ENCODE peak calls at places on chromosomes 16 and 17, in four cellular contexts. One of them, this sample, is unnamed.

GRCh38 chr17:73875346-73875745 is 231.1 kb upstream of the SDK2 start:
- DNase-seq in tibial artery: no peak
- DNase-seq in nephron progenitor cell: no peak
- DNase-seq in psoas muscle: no peak
- DNase-seq in this sample: no peak

GRCh38 chr17:14818469-14818868 is 446.7 kb downstream of the PMP22 start:
- DNase-seq in psoas muscle: no peak
- DNase-seq in tibial artery: no peak
- DNase-seq in nephron progenitor cell: no peak
- DNase-seq in this sample: no peak

GRCh38 chr17:7308625-7309433 is 1.4 kb downstream of the EIF5A start:
- DNase-seq in nephron progenitor cell: peak; percentile 66
- DNase-seq in psoas muscle: peak; percentile 74
- DNase-seq in tibial artery: peak; percentile 80
- DNase-seq in this sample: peak; percentile 87

GRCh38 chr17:83193336-83194188 is 114.2 kb downstream of the METRNL start:
- DNase-seq in tibial artery: peak; percentile 28
- DNase-seq in psoas muscle: peak; percentile 44
- DNase-seq in nephron progenitor cell: no peak
- DNase-seq in this sample: no peak

GRCh38 chr16:66502020-66502913 is 47.7 kb downstream of the TK2 start:
- DNase-seq in tibial artery: peak; percentile 92
- DNase-seq in psoas muscle: peak; percentile 76
- DNase-seq in nephron progenitor cell: no peak
- DNase-seq in this sample: no peak

GRCh38 chr17:4604111-4604644 is 19.8 kb downstream of the SMTNL2 start:
- DNase-seq in psoas muscle: peak; percentile 88
- DNase-seq in nephron progenitor cell: no peak
- DNase-seq in tibial artery: no peak
- DNase-seq in this sample: no peak

GRCh38 chr16:16083421-16084156 is 134.2 kb downstream of the ABCC1 start:
- DNase-seq in psoas muscle: no peak
- DNase-seq in nephron progenitor cell: no peak
- DNase-seq in tibial artery: no peak
- DNase-seq in this sample: no peak

GRCh38 chr17:72416054-72416691 is 295.4 kb downstream of the SOX9 start:
- DNase-seq in tibial artery: no peak
- DNase-seq in psoas muscle: no peak
- DNase-seq in nephron progenitor cell: no peak
- DNase-seq in this sample: no peak

GRCh38 chr17:79813826-79814623 is 17.1 kb upstream of the CBX8 start:
- DNase-seq in psoas muscle: no peak
- DNase-seq in tibial artery: no peak
- DNase-seq in nephron progenitor cell: no peak
- DNase-seq in this sample: peak; percentile 62

GRCh38 chr17:67020293-67020766 is 24.0 kb upstream of the CACNG1 start:
- DNase-seq in nephron progenitor cell: no peak
- DNase-seq in tibial artery: no peak
- DNase-seq in psoas muscle: no peak
- DNase-seq in this sample: no peak

GRCh38 chr17:47708864-47709541 is 15.0 kb downstream of the TBKBP1 start:
- DNase-seq in nephron progenitor cell: no peak
- DNase-seq in tibial artery: no peak
- DNase-seq in psoas muscle: peak; percentile 47
- DNase-seq in this sample: no peak

GRCh38 chr17:15966183-15966878 is 21.4 kb downstream of the ADORA2B start:
- DNase-seq in tibial artery: no peak
- DNase-seq in nephron progenitor cell: no peak
- DNase-seq in psoas muscle: no peak
- DNase-seq in this sample: no peak

GRCh38 chr17:71681427-71682173 is 439.2 kb upstream of the SOX9 start:
- DNase-seq in nephron progenitor cell: no peak
- DNase-seq in psoas muscle: no peak
- DNase-seq in tibial artery: no peak
- DNase-seq in this sample: no peak

GRCh38 chr17:42248351-42249179 is 27.6 kb downstream of the STAT5B start:
- DNase-seq in psoas muscle: peak; percentile 70
- DNase-seq in tibial artery: peak; percentile 91
- DNase-seq in nephron progenitor cell: no peak
- DNase-seq in this sample: peak; percentile 75

GRCh38 chr17:958712-959451 is 20.7 kb downstream of the NXN start:
- DNase-seq in psoas muscle: no peak
- DNase-seq in nephron progenitor cell: no peak
- DNase-seq in tibial artery: no peak
- DNase-seq in this sample: no peak

GRCh38 chr16:49855822-49856740 is at the start of gene ZNF423:
- DNase-seq in psoas muscle: peak; percentile 40
- DNase-seq in tibial artery: no peak
- DNase-seq in nephron progenitor cell: peak; percentile 59
- DNase-seq in this sample: no peak

GRCh38 chr16:63613701-63614100 is 1508.2 kb downstream of the CDH11 start:
- DNase-seq in psoas muscle: no peak
- DNase-seq in tibial artery: no peak
- DNase-seq in nephron progenitor cell: no peak
- DNase-seq in this sample: peak; percentile 16

GRCh38 chr16:61419771-61420170 is 616.5 kb downstream of the CDH8 start:
- DNase-seq in psoas muscle: no peak
- DNase-seq in nephron progenitor cell: no peak
- DNase-seq in tibial artery: no peak
- DNase-seq in this sample: no peak

DNA sequence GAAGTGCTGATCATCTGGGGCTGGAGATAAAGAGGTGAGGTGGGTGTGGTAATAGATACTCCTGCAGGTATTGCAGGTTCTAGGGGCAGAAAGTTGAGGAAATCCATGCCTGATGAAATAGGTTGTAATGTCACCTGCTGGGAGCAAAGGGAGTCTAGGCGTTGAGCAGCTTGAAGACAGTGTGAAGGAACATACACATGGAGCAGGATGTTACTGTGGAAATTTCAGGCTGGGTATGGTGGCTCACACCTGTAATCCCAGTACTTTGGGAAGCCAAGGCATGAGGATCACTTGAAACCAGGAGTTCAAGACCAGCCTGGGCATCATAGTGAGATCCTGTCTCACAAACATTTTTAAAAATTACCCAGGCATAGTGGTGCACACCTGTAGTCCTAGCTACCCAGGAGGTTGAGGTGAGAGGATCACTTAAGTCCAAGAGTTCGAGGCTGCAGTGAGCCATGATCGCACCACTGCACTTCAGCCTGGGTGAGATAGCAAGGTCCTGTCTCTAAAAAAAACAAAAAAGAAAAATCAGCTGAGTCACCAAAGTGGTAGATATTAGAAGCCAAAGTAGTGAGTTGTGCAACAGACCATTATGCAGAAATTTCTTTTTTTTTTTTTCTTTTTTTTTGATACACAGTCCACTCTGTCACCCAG is 9.1 kb upstream of the CRYBA1 start:
- DNase-seq in psoas muscle: no peak
- DNase-seq in tibial artery: no peak
- DNase-seq in nephron progenitor cell: no peak
- DNase-seq in this sample: no peak
- TF ChIP-seq CTCF in psoas muscle: no peak
- TF ChIP-seq CTCF in tibial artery: no peak
- TF ChIP-seq CTCF in nephron progenitor cell: no peak
- TF ChIP-seq CTCF in this sample: no peak

GRCh38 chr16:75062944-75063444 is 53.6 kb downstream of the LDHD start:
- DNase-seq in psoas muscle: no peak
- DNase-seq in tibial artery: no peak
- DNase-seq in nephron progenitor cell: no peak
- DNase-seq in this sample: no peak
- TF ChIP-seq CTCF in psoas muscle: no peak
- TF ChIP-seq CTCF in tibial artery: no peak
- TF ChIP-seq CTCF in nephron progenitor cell: no peak
- TF ChIP-seq CTCF in this sample: no peak

DNA sequence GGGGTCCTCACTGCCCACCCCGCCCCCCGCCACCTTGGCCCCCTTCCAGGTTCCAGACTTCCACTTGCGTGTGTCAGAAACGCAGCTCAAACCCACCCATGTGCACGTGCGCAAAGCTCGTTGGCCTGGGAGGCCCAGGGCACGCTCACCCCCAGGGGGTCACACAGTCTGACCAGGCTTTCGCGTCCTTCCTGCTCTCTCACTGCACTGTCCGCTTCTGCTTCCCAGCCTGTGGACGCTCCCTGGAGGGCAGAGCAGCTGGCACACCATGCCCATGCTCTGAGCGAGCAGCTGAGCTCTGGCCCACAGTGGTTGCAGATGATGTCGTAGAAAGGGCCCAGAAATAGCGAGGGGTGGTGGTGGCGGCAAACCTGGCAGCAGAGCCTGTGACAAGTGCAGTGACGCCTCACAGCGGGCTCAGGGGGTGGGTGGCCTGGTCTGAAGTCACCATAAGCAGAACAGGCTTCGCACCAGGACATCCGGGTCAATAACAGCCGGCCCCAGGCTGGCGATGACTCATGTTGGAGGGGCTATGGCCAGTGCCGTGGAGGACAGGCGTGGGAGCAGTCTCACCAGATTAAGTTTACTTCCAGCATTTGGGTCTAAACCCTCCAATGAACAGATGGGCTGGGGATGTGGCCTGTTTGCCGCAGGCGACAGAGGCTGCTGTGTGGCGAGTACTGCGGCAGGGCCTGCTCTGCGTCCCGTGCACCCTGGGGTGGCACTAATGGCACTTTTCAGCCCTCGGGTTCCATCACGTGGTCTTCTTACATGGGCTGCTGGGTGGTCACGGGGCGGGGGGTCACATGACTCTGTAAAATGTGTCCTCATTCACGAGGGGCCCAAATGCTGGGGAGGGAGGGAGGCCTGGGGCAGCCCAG is 49.0 kb downstream of the NT5M start:
- DNase-seq in psoas muscle: peak; percentile 45
- DNase-seq in tibial artery: no peak
- DNase-seq in nephron progenitor cell: no peak
- DNase-seq in this sample: peak; percentile 8
- TF ChIP-seq CTCF in psoas muscle: no peak
- TF ChIP-seq CTCF in tibial artery: no peak
- TF ChIP-seq CTCF in nephron progenitor cell: no peak
- TF ChIP-seq CTCF in this sample: no peak

DNA sequence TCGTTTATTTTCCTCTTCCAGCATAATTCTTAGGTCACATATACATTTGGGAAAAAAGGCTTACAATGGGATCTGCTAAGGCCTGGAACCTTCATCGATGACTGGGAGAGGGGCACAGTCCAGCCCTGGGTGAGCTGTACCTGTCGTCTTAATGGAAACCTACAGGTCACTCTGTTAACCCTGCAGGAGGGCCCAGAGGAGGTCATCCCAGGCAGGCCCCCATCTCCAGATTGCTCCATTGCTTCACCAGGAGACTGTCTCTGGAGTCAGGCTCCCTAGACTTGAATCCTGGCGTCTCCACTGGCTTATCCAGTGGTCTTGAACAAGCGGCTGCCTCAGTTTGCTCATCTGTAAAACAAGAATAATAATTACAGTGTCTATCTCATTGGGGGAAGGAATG is 31.1 kb upstream of the TAC4 start:
- DNase-seq in nephron progenitor cell: no peak
- DNase-seq in psoas muscle: no peak
- DNase-seq in tibial artery: no peak
- DNase-seq in this sample: no peak
- TF ChIP-seq CTCF in nephron progenitor cell: no peak
- TF ChIP-seq CTCF in psoas muscle: no peak
- TF ChIP-seq CTCF in tibial artery: no peak
- TF ChIP-seq CTCF in this sample: no peak

DNA sequence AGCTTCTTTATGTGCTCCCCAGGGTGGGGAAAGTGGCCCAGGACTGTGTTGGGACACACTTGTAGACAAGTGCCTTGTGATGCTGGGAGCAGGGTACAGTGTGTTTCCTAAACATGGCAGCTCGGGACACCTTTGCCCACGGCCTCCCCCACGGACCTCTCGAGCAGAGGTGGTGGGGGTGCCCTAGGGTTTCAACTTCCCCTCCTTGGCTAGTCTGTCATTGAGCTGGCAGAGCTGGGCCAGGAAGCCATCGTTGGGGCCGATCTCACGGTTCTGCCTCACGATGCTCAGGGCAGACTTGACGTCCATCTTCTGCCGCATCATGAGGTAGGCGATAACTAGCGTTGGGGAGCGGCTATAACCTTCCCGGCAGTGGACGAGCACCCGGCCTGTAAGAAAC is 9.4 kb downstream of the DUSP3 start:
- DNase-seq in nephron progenitor cell: no peak
- DNase-seq in tibial artery: no peak
- DNase-seq in psoas muscle: no peak
- DNase-seq in this sample: no peak
- TF ChIP-seq CTCF in nephron progenitor cell: no peak
- TF ChIP-seq CTCF in tibial artery: no peak
- TF ChIP-seq CTCF in psoas muscle: no peak
- TF ChIP-seq CTCF in this sample: no peak

This sample was measured in GM13977.